ENCODE peak calls at places on chromosomes 1 and 21, in six cellular contexts. B is esophagus squamous epithelium, F is mucosa of descending colon, H is GM13976, O is uterus, T is RWPE2. Y is an unnamed sample.

GRCh38 chr1:50841791-50842387 is 118.2 kb downstream of the FAF1 start:
- DNase-seq in H (no peak), B (no peak), O (no peak), T (no peak), F (no peak), Y (no peak)

GRCh38 chr1:114282751-114283403 is 129.2 kb upstream of the SYT6 start:
- DNase-seq in F (peak; percentile 86), O (peak; percentile 89), B (peak; percentile 29), T (peak; percentile 75), H (peak; percentile 71), Y (peak; percentile 93)

GRCh38 chr1:151590961-151591360 is 20.9 kb upstream of the SNX27 start:
- DNase-seq in B (no peak), F (no peak), T (no peak), H (no peak), O (no peak), Y (no peak)

GRCh38 chr1:2933431-2934172 is 87.7 kb upstream of the ACTRT2 start:
- DNase-seq in B (no peak), F (no peak), O (no peak), T (peak; percentile 47), H (no peak), Y (no peak)

GRCh38 chr1:114756949-114757454 is 782 bp downstream of the CSDE1 start:
- DNase-seq in T (no peak), B (no peak), O (peak; percentile 22), H (no peak), F (peak; percentile 41), Y (peak; percentile 71)

GRCh38 chr1:150650193-150650592 is 20.8 kb upstream of the ENSA start:
- DNase-seq in B (no peak), H (no peak), T (no peak), F (peak; percentile 60), O (no peak), Y (no peak)

GRCh38 chr21:36385909-36386642 is 884 bp downstream of the CHAF1B start:
- DNase-seq in O (no peak), H (no peak), T (no peak), B (no peak), F (no peak), Y (no peak)

GRCh38 chr1:212743901-212744475 is 44.3 kb upstream of the BATF3 start:
- DNase-seq in O (no peak), B (no peak), H (no peak), T (no peak), F (no peak), Y (no peak)

GRCh38 chr1:193192586-193192985 is 6.2 kb upstream of the B3GALT2 start:
- DNase-seq in O (no peak), B (no peak), H (no peak), F (no peak), T (no peak), Y (no peak)

GRCh38 chr1:193185861-193186714 is at the start of gene B3GALT2:
- DNase-seq in B (no peak), F (no peak), O (no peak), T (no peak), H (no peak), Y (peak; percentile 39)

GRCh38 chr1:193189442-193190095 is 3.2 kb upstream of the B3GALT2 start:
- DNase-seq in T (no peak), F (no peak), B (no peak), O (no peak), H (no peak), Y (no peak)

GRCh38 chr1:193187114-193187513 is 701 bp upstream of the B3GALT2 start:
- DNase-seq in B (no peak), H (no peak), T (no peak), F (no peak), O (no peak), Y (no peak)

DNA sequence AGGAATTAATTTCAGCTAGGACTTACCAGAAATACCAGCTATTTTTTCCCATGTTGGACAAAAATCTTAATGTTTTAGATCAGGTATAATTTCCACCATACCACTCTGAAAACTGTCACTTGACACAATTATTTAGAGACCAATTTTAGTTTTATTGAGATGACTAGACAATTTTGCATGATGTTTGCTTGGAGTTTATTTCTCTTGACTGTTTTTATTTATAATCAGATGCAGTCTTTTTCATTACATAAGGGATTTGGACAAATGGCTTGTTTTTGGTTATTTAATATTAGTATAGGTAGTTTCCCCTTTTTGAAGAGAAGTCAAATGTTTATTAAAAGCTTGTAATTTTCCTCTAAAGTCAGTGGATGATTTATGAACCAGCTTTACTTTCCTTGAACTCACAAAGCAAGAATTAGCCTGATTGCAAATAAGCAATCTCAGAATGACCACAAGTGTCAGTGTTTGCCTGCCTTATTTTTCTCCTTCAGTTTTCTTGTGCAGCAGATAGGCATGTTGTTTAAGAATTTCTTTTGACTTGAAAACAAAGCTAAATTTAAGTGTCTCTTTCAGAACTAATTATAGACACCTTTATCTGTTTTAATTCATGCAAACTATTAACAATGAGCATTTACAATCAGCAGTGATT is 3.8 kb upstream of the B3GALT2 start:
- DNase-seq in O (no peak), T (no peak), B (no peak), H (no peak), F (no peak), Y (peak; percentile 33)
- TF ChIP-seq CTCF in O (no peak), T (peak; percentile 44), B (no peak), H (no peak), F (no peak), Y (peak; percentile 32)

GRCh38 chr1:217059401-217059800 is 336.2 kb upstream of the ESRRG start:
- DNase-seq in B (no peak), O (no peak), F (no peak), H (no peak), T (no peak), Y (no peak)
- TF ChIP-seq CTCF in B (no peak), O (no peak), F (no peak), H (no peak), T (no peak), Y (no peak)

DNA sequence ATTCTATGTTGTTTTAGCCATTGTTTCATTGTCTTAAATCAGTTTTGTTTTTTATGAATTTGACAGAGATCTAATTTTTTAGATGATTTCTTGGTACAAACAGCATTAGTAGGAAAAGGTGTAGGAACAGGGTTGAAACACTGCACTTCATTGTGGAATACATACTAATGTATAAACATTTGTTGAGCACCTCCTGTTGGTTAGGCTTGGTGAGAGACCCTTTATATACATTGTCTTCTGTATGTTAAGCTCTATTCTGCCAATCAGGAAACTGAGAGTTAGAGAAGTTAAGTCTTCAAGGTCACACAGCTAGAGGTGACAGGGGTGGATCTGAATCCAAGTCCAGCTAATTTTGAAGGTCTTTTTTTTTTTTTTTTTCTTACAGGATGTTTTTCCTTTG is 192.7 kb downstream of the VPS13D start:
- DNase-seq in H (no peak), B (no peak), O (no peak), F (no peak), T (no peak), Y (no peak)
- TF ChIP-seq CTCF in H (no peak), B (no peak), O (no peak), F (no peak), T (no peak), Y (no peak)

GRCh38 chr1:175195281-175195680 is 2.7 kb upstream of the KIAA0040 start:
- DNase-seq in B (no peak), T (no peak), F (no peak), O (no peak), H (peak; percentile 30), Y (no peak)

GRCh38 chr1:175191654-175192053 is 922 bp downstream of the KIAA0040 start:
- DNase-seq in T (no peak), H (peak; percentile 41), F (peak; percentile 38), B (no peak), O (peak; percentile 23), Y (peak; percentile 57)

GRCh38 chr1:175192630-175193338 is at the start of gene KIAA0040:
- DNase-seq in H (peak; percentile 80), T (peak; percentile 80), F (peak; percentile 88), O (peak; percentile 75), B (no peak), Y (peak; percentile 87)

GRCh38 chr1:175193339-175193950 is 869 bp upstream of the KIAA0040 start:
- DNase-seq in B (no peak), T (no peak), F (peak; percentile 36), H (no peak), O (no peak), Y (peak; percentile 44)

DNA sequence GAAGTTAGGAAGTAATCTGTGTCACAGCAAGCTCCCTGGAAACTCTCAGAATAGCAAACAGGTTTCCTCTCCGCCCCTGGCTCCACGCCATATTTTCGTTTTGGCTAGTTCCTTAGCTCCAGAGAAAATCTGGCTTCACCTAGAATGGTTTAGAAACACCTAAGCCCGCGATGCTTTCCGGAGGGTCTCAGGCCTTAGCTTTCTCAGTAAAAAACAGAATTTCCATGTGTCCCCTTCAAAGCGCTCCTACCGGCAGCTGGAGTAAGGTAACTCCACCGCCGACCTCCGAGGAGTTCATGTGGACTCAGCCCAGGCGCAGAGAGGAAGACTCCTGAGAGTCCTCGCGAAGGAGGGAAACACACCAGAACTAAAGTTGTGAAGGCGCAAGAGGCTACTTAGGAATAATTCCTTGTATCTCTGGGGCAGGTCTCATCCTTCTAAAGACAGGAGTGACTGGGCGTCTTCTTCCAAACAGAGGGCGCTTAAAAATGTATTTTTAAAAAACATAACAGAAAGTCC is 406 bp downstream of the KIAA0040 start:
- DNase-seq in O (peak; percentile 71), H (peak; percentile 42), T (no peak), B (no peak), F (peak; percentile 75), Y (peak; percentile 82)
- TF ChIP-seq CTCF in O (no peak), H (no peak), T (no peak), B (no peak), F (no peak), Y (no peak)

GRCh38 chr1:4778056-4778455 is 123.6 kb downstream of the AJAP1 start:
- DNase-seq in F (no peak), T (no peak), H (no peak), B (no peak), O (no peak), Y (peak; percentile 36)
- TF ChIP-seq CTCF in F (no peak), T (peak; percentile 40), H (no peak), B (peak; percentile 23), O (no peak), Y (no peak)

DNA sequence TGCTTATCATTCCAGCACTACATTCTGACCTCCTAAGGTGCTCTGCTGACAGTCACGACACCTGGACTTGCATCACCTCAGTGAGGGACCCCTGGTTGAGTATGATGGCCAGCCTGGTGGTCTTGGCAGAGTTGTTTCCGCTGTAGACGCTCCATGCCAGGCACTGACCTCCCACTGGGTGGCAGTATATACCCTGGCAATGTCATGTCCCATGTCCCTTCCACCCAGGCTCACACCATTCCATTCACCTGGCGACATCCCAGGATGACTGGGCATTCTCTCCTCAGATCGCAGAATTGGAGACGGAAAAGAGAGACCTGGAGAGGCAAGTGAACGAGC is 5.0 kb downstream of the DNALI1 start:
- DNase-seq in O (peak; percentile 46), B (no peak), T (no peak), F (no peak), H (peak; percentile 73), Y (peak; percentile 44)
- TF ChIP-seq CTCF in O (peak; percentile 52), B (peak; percentile 13), T (peak; percentile 77), F (no peak), H (peak; percentile 38), Y (peak; percentile 45)

GRCh38 chr1:119276558-119276957 is 92.0 kb upstream of the HAO2 start:
- DNase-seq in F (no peak), T (no peak), B (no peak), H (no peak), O (no peak), Y (peak; percentile 37)
- TF ChIP-seq CTCF in F (no peak), T (peak; percentile 32), B (no peak), H (no peak), O (no peak), Y (peak; percentile 25)